ENCODE peak calls at places on chromosomes 16 and 17, in nine cellular contexts. Z is fibroblast of lung; N is effector memory CD4-positive, alpha-beta T cell; W is OCI-LY7; D is CD8-positive, alpha-beta memory T cell; M is A549; X is prostate gland; L is neuronal stem cell; S is ascending aorta. G is an unnamed sample. For H3K9me3, the result is how much of the 10 kb centered on the place peaks cover.

GRCh38 chr16:65876200-65876498 is 490.3 kb upstream of the CDH5 start:
- DNase-seq in Z (peak), N (no peak), W (no peak), D (no peak), M (no peak), X (no peak), L (no peak), S (no peak), G (no peak)

GRCh38 chr17:2364132-2365116 is 27.1 kb downstream of the SGSM2 start:
- DNase-seq in Z (no peak), N (no peak), W (no peak), D (no peak), M (no peak), X (no peak), L (no peak), S (no peak), G (no peak)

GRCh38 chr17:73770115-73770848 is 126.0 kb upstream of the SDK2 start:
- DNase-seq in Z (peak), N (no peak), W (no peak), D (no peak), M (peak), X (peak), L (no peak), S (peak), G (no peak)

GRCh38 chr17:14033166-14033565 is 36.1 kb upstream of the COX10 start:
- DNase-seq in Z (no peak), N (no peak), W (no peak), D (no peak), M (no peak), X (no peak), L (no peak), S (no peak), G (no peak)

GRCh38 chr17:83186226-83186625 is 106.8 kb downstream of the METRNL start:
- DNase-seq in Z (no peak), N (no peak), W (no peak), D (no peak), M (no peak), X (no peak), L (no peak), S (peak), G (no peak)

GRCh38 chr17:34579017-34579946 is at the start of gene TMEM132E:
- DNase-seq in Z (peak), N (no peak), W (no peak), D (no peak), M (peak), X (peak), L (peak), S (no peak), G (no peak)

GRCh38 chr17:4591529-4591928 is 7.2 kb downstream of the SMTNL2 start:
- DNase-seq in Z (peak), N (no peak), W (no peak), D (no peak), M (peak), X (no peak), L (no peak), S (no peak), G (no peak)

GRCh38 chr17:72404872-72405271 is 284.1 kb downstream of the SOX9 start:
- DNase-seq in Z (peak), N (no peak), W (no peak), D (no peak), M (no peak), X (no peak), L (no peak), S (no peak), G (no peak)

GRCh38 chr16:17578921-17579876 is 108.4 kb upstream of the XYLT1 start:
- DNase-seq in Z (peak), N (peak), W (peak), D (peak), M (peak), X (peak), L (peak), S (peak), G (peak)

GRCh38 chr16:80391095-80391494 is 149.7 kb upstream of the DYNLRB2 start:
- DNase-seq in Z (no peak), N (no peak), W (no peak), D (no peak), M (no peak), X (no peak), L (no peak), S (no peak), G (no peak)

GRCh38 chr17:32536736-32537646 is 50.2 kb downstream of the CDK5R1 start:
- DNase-seq in Z (peak), N (no peak), W (no peak), D (no peak), M (no peak), X (no peak), L (no peak), S (peak), G (no peak)

GRCh38 chr16:15967655-15968315 is 18.4 kb downstream of the ABCC1 start:
- DNase-seq in Z (no peak), N (no peak), W (no peak), D (no peak), M (no peak), X (no peak), L (no peak), S (no peak), G (no peak)

GRCh38 chr16:15970202-15970601 is 20.8 kb downstream of the ABCC1 start:
- DNase-seq in Z (no peak), N (no peak), W (peak), D (no peak), M (peak), X (no peak), L (no peak), S (no peak), G (no peak)

GRCh38 chr16:15966420-15967222 is 17.2 kb downstream of the ABCC1 start:
- DNase-seq in Z (peak), N (no peak), W (no peak), D (no peak), M (peak), X (no peak), L (no peak), S (no peak), G (no peak)

GRCh38 chr16:15970743-15971434 is 21.5 kb downstream of the ABCC1 start:
- DNase-seq in Z (no peak), N (no peak), W (no peak), D (no peak), M (no peak), X (no peak), L (no peak), S (no peak), G (no peak)

GRCh38 chr16:15967223-15967546 is 17.8 kb downstream of the ABCC1 start:
- DNase-seq in Z (peak), N (no peak), W (no peak), D (no peak), M (no peak), X (no peak), L (no peak), S (no peak), G (no peak)
- H3K27ac ChIP-seq in Z (peak), N (no peak), W (no peak), D (no peak), M (peak), X (no peak), L (no peak), S (peak), G (no peak)

DNA sequence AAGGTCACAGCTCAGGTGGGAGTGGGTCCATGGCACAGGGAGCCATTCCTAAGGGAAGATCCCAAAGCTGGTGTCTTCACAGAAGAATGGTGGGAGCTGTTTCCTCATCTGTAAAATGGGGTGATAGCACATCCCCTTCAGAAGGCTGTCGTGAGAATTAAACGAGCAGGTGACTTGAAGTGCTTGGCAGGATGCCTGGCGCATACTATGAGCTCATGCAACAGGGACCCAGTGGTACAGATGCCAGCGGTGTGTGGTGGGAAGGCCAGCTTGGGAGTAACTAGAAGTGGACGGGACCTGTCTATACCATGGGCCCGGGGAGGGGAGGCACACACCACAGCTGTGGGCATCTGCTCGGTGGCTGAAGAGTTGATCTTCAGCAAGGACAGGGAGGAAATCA is 189.3 kb upstream of the TNRC6C start:
- DNase-seq in Z (peak), N (no peak), W (no peak), D (no peak), M (no peak), X (no peak), L (no peak), S (no peak), G (no peak)
- H3K4me3 ChIP-seq in Z (no peak), N (no peak), W (no peak), D (no peak), M (no peak), X (no peak), L (no peak), S (no peak), G (no peak)

GRCh38 chr17:17422641-17423040 is 54.2 kb upstream of the MED9 start:
- DNase-seq in Z (no peak), N (no peak), W (no peak), D (no peak), M (no peak), X (no peak), L (no peak), S (no peak), G (no peak)

GRCh38 chr17:17422217-17422610 is 54.6 kb upstream of the MED9 start:
- DNase-seq in Z (no peak), N (no peak), W (no peak), D (no peak), M (no peak), X (no peak), L (no peak), S (no peak), G (no peak)

GRCh38 chr17:17420561-17421269 is 56.1 kb upstream of the MED9 start:
- DNase-seq in Z (no peak), N (no peak), W (no peak), D (no peak), M (no peak), X (no peak), L (no peak), S (peak), G (no peak)

GRCh38 chr17:17420035-17420434 is 56.8 kb upstream of the MED9 start:
- DNase-seq in Z (no peak), N (no peak), W (no peak), D (no peak), M (no peak), X (no peak), L (no peak), S (no peak), G (no peak)

DNA sequence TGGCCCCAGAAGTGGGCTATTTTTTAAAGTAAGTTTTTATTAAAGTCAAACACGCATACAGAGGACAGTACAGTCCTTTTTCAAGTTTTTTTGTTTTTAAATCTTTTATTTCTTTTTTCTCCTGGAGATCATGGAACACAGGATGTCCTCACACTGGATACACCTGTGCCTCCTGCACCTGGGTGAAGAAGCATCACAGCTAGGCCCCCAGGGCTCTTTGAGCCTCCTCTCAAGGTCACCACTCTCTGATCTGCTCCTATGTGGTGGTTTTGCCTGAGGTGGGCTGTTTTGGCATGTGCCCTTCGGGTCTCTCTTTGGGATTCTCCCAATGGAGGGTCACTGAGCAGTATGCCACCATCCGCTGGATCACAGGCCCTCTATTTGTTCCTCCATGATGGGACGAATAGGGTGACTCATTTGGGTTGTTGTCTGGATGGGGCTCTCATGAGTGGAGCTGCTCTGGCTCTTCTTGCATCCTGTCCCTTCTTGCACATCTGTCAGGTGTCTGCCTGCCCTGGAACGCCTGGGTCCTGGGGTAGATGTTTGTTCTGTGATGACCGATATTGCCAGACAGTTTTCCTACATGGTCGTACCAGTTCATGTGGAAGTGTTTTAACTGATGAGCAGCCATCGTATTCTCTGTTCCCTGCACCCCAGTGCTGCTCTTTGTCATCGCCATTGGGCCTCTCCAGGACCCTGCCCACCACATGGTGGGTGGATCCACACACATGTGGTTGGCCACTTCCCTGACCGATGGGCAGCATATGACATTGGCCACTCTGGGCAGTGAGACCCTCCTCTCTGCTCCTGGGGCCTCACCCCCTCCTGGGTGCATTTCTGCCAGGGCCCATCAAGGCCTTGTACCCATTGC is 55.2 kb upstream of the MED9 start:
- DNase-seq in Z (no peak), N (no peak), W (no peak), D (no peak), M (no peak), X (no peak), L (no peak), S (no peak), G (no peak)
- H3K9me3 ChIP-seq in Z (under half), N (under half), W (under half), D (under half), M (under half), X (under half), L (under half), S (under half), G (under half)

DNA sequence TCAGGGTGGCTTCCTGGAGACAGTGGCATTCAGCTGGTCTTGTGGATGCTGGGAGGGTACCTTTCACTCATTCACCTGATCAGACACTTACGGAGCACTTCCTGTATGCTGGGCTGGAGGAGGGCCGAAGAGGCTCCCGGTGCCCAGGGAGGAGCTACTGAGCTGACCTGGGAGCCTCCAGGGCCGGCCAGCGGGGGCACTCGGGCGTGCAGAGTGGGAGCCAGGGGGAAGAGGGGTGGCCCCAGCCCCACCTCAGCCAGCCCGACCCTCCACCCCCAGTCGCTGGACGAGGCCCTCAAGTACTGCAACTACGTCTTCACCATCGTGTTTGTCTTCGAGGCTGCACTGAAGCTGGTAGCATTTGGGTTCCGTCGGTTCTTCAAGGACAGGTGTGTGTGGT is 10.4 kb downstream of the TPSG1 start:
- DNase-seq in Z (no peak), N (no peak), W (no peak), D (no peak), M (no peak), X (no peak), L (no peak), S (no peak), G (no peak)
- H3K27ac ChIP-seq in Z (no peak), N (no peak), W (no peak), D (no peak), M (no peak), X (no peak), L (no peak), S (no peak), G (no peak)

GRCh38 chr17:80758793-80759673 is 214.4 kb downstream of the RPTOR start:
- DNase-seq in Z (no peak), N (no peak), W (no peak), D (no peak), M (no peak), X (no peak), L (no peak), S (no peak), G (no peak)
- H3K4me3 ChIP-seq in Z (no peak), N (peak), W (no peak), D (peak), M (no peak), X (no peak), L (no peak), S (no peak), G (peak)

GRCh38 chr16:69881141-69881540 is 70.0 kb upstream of the CLEC18A start:
- DNase-seq in Z (no peak), N (no peak), W (no peak), D (no peak), M (no peak), X (no peak), L (no peak), S (no peak), G (no peak)
- H3K9me3 ChIP-seq in Z (under half), N (under half), W (under half), D (under half), M (under half), X (under half), L (under half), S (under half), G (under half)

GRCh38 chr17:46930083-46930482 is 7.1 kb downstream of the GOSR2 start:
- DNase-seq in Z (no peak), N (no peak), W (no peak), D (no peak), M (no peak), X (no peak), L (no peak), S (no peak), G (no peak)

GRCh38 chr17:46940692-46941404 is 17.9 kb downstream of the GOSR2 start:
- DNase-seq in Z (peak), N (peak), W (peak), D (peak), M (peak), X (peak), L (peak), S (peak), G (peak)

GRCh38 chr17:46931596-46931995 is 8.6 kb downstream of the GOSR2 start:
- DNase-seq in Z (no peak), N (no peak), W (no peak), D (no peak), M (no peak), X (no peak), L (no peak), S (no peak), G (no peak)

GRCh38 chr17:46935658-46936266 is 12.8 kb downstream of the GOSR2 start:
- DNase-seq in Z (peak), N (no peak), W (no peak), D (no peak), M (no peak), X (no peak), L (no peak), S (no peak), G (no peak)
- H3K27ac ChIP-seq in Z (no peak), N (no peak), W (no peak), D (no peak), M (no peak), X (no peak), L (no peak), S (no peak), G (no peak)

GRCh38 chr16:84617631-84618427 is at the start of gene COTL1:
- DNase-seq in Z (peak), N (peak), W (peak), D (peak), M (peak), X (peak), L (peak), S (peak), G (peak)
- H3K4me3 ChIP-seq in Z (peak), N (peak), W (peak), D (peak), M (peak), X (peak), L (peak), S (peak), G (peak)

G was measured in CD4-positive, alpha-beta memory T cell.